ENCODE peak calls at places on chromosomes 2 and 18, in nine cellular contexts. Y, S, A, V, J, D, O, P and M are unnamed samples.

GRCh38 chr18:34364699-34365098 is 140.0 kb upstream of the NOL4 start:
- DNase-seq in Y (no peak), S (no peak), A (no peak), V (no peak), J (no peak), D (no peak), O (no peak), P (no peak), M (no peak)

GRCh38 chr2:127422631-127423475 is 4.6 kb downstream of the PROC start:
- DNase-seq in Y (peak), S (peak), A (peak), V (peak), J (peak), D (no peak), O (peak), P (no peak), M (no peak)

GRCh38 chr2:144015655-144016245 is 504.2 kb downstream of the ZEB2 start:
- DNase-seq in Y (no peak), S (no peak), A (no peak), V (no peak), J (no peak), D (no peak), O (no peak), P (no peak), M (no peak)

GRCh38 chr18:79507546-79508480 is 112.1 kb downstream of the NFATC1 start:
- DNase-seq in Y (no peak), S (peak), A (no peak), V (peak), J (peak), D (peak), O (peak), P (peak), M (peak)

GRCh38 chr2:217430916-217431576 is 571.2 kb upstream of the TNP1 start:
- DNase-seq in Y (no peak), S (no peak), A (no peak), V (no peak), J (no peak), D (no peak), O (no peak), P (no peak), M (peak)

GRCh38 chr2:158753561-158754302 is 41.4 kb upstream of the DAPL1 start:
- DNase-seq in Y (peak), S (no peak), A (peak), V (no peak), J (peak), D (peak), O (no peak), P (peak), M (peak)

GRCh38 chr2:12320027-12320734 is 396.6 kb upstream of the TRIB2 start:
- DNase-seq in Y (no peak), S (no peak), A (no peak), V (no peak), J (no peak), D (peak), O (no peak), P (peak), M (no peak)

GRCh38 chr2:157182834-157183396 is 74.6 kb upstream of the GALNT5 start:
- DNase-seq in Y (no peak), S (no peak), A (no peak), V (no peak), J (no peak), D (no peak), O (no peak), P (no peak), M (no peak)

GRCh38 chr2:160695402-160696060 is 201.9 kb upstream of the RBMS1 start:
- DNase-seq in Y (no peak), S (no peak), A (no peak), V (no peak), J (no peak), D (no peak), O (no peak), P (peak), M (no peak)

GRCh38 chr2:5528741-5529140 is 163.4 kb upstream of the SOX11 start:
- DNase-seq in Y (no peak), S (no peak), A (no peak), V (no peak), J (no peak), D (no peak), O (no peak), P (no peak), M (no peak)

GRCh38 chr2:239630618-239631286 is 229.9 kb upstream of the HDAC4 start:
- DNase-seq in Y (no peak), S (no peak), A (no peak), V (peak), J (no peak), D (peak), O (peak), P (peak), M (no peak)

GRCh38 chr2:196160101-196160500 is 11.3 kb downstream of the STK17B start:
- DNase-seq in Y (peak), S (no peak), A (no peak), V (no peak), J (peak), D (peak), O (peak), P (no peak), M (peak)

GRCh38 chr2:143594745-143595144 is 465.5 kb downstream of the ARHGAP15 start:
- DNase-seq in Y (no peak), S (no peak), A (no peak), V (no peak), J (no peak), D (no peak), O (no peak), P (no peak), M (no peak)

GRCh38 chr2:226552571-226553285 is 246.9 kb downstream of the IRS1 start:
- DNase-seq in Y (no peak), S (no peak), A (no peak), V (no peak), J (no peak), D (peak), O (no peak), P (no peak), M (no peak)

DNA sequence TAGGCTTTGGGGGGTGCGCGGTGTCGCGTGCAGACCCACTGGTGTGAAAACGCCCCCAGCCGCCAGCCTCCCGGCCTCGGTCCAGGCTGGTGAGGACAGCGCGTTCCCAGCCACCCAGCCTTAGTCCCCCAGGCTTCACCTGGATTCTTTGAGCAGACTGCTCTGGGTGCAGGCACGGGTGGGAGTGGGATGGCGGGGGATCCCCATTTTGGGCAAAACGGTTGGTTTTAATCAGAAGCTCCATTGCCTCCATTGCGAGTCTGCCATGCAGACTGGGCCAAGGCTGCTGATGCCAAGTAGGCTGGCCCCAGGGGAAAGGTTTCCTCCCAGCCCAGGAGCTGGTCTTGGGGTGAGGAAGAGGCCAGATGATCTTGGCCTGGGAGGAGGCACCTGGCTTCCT is 445 bp downstream of the MLPH start:
- DNase-seq in Y (no peak), S (peak), A (no peak), V (no peak), J (no peak), D (no peak), O (no peak), P (no peak), M (no peak)
- TF ChIP-seq POLR2A in Y (no peak), S (no peak), A (no peak), V (no peak), J (no peak), D (no peak), O (no peak), P (no peak), M (no peak)

GRCh38 chr2:100905132-100905805 is 85.3 kb downstream of the NPAS2 start:
- DNase-seq in Y (no peak), S (no peak), A (no peak), V (no peak), J (no peak), D (no peak), O (no peak), P (no peak), M (no peak)

GRCh38 chr2:100906131-100906530 is 86.2 kb downstream of the NPAS2 start:
- DNase-seq in Y (no peak), S (no peak), A (no peak), V (no peak), J (no peak), D (no peak), O (no peak), P (no peak), M (no peak)

GRCh38 chr2:100903534-100904258 is 83.8 kb downstream of the NPAS2 start:
- DNase-seq in Y (no peak), S (no peak), A (no peak), V (no peak), J (no peak), D (no peak), O (peak), P (no peak), M (no peak)

GRCh38 chr2:100900156-100900795 is 80.3 kb downstream of the NPAS2 start:
- DNase-seq in Y (no peak), S (no peak), A (no peak), V (no peak), J (no peak), D (no peak), O (no peak), P (no peak), M (no peak)

GRCh38 chr2:100902833-100903405 is 83.0 kb downstream of the NPAS2 start:
- DNase-seq in Y (no peak), S (no peak), A (no peak), V (no peak), J (no peak), D (peak), O (no peak), P (peak), M (no peak)
- TF ChIP-seq POLR2A in Y (no peak), S (no peak), A (no peak), V (no peak), J (no peak), D (no peak), O (no peak), P (no peak), M (no peak)

GRCh38 chr2:69306897-69307695 is 79.9 kb downstream of the GFPT1 start:
- DNase-seq in Y (peak), S (peak), A (peak), V (peak), J (peak), D (peak), O (peak), P (peak), M (peak)
- TF ChIP-seq POLR2A in Y (no peak), S (no peak), A (no peak), V (no peak), J (peak), D (no peak), O (no peak), P (no peak), M (no peak)

DNA sequence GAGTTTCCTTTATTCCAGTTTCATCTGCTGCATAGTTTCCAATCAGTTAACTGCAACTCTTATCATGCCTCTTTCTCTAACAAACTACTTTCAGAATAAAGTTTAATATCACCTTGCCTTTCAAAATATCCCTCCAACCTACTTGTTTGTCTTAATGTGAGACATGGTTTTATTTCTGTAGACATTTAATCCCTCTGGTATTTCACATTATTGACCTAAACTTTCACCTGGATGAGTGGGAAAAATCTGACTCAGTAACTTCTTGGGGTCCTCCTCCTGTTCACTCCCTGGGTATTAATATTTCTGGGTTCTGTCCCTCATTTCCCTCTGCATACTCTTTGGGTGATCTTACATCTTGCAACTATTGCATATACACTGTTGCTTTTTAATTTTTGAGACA is 27.9 kb downstream of the MSH6 start:
- DNase-seq in Y (no peak), S (no peak), A (no peak), V (no peak), J (no peak), D (no peak), O (no peak), P (no peak), M (no peak)
- TF ChIP-seq POLR2A in Y (no peak), S (no peak), A (no peak), V (no peak), J (no peak), D (no peak), O (no peak), P (no peak), M (no peak)

GRCh38 chr18:56175309-56175708 is 463.1 kb downstream of the TXNL1 start:
- DNase-seq in Y (no peak), S (no peak), A (no peak), V (no peak), J (no peak), D (no peak), O (no peak), P (no peak), M (no peak)
- TF ChIP-seq POLR2A in Y (no peak), S (no peak), A (no peak), V (no peak), J (no peak), D (no peak), O (no peak), P (no peak), M (no peak)

GRCh38 chr2:96150007-96150406 is 4.8 kb upstream of the DUSP2 start:
- DNase-seq in Y (no peak), S (peak), A (no peak), V (no peak), J (no peak), D (no peak), O (no peak), P (peak), M (no peak)

GRCh38 chr2:96146881-96147592 is 1.8 kb upstream of the DUSP2 start:
- DNase-seq in Y (no peak), S (peak), A (no peak), V (no peak), J (peak), D (peak), O (no peak), P (peak), M (peak)

GRCh38 chr2:96146151-96146880 is 1.1 kb upstream of the DUSP2 start:
- DNase-seq in Y (peak), S (peak), A (peak), V (no peak), J (peak), D (peak), O (peak), P (peak), M (peak)

GRCh38 chr2:96148410-96149217 is 3.4 kb upstream of the DUSP2 start:
- DNase-seq in Y (peak), S (peak), A (peak), V (peak), J (peak), D (peak), O (peak), P (peak), M (peak)

DNA sequence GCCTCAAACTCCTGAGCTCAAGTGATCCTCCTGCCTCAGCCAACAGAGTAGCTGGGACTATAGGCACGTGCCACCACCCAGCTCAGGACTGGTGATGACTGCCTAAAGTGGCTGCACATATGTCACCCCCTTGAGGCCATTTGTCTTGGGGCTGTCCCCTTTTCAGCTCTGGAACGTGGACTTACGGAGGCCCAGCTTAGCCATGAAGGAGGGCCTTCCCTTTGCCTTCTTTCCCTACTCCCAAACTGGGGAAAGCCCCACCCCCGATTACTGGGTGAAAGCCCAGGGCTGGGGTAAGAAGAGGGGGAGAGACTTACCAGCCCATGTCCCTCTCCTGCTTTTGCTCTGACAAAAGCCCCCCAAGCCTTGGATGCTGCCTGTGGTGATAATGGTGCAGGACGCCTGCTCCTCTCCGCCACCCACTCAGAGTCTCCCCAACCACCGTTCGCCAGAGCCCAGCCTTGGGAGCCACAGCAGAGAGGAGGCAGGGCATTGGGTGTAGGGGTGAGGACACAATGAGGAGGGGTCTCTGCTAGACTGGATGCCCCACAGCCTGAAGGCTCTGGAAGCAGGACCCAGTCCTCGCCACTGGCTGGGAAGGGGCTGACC is 2.5 kb upstream of the DUSP2 start:
- DNase-seq in Y (no peak), S (peak), A (no peak), V (no peak), J (peak), D (no peak), O (no peak), P (peak), M (peak)
- TF ChIP-seq POLR2A in Y (no peak), S (no peak), A (no peak), V (no peak), J (no peak), D (no peak), O (no peak), P (no peak), M (no peak)